ENCODE peak calls at places on chromosome 19, in five cellular contexts. M is adrenal gland, I is GM12865, H is B cell, J is cerebellar nuclear complex. G is an unnamed sample.

GRCh38 chr19:9883231-9883758 is 48.2 kb downstream of the PIN1 start:
- DNase-seq in H (no peak), M (no peak), J (no peak), I (no peak), G (no peak)

GRCh38 chr19:18223860-18224524 is 2.2 kb downstream of the PDE4C start:
- DNase-seq in M (peak), I (peak), J (no peak), H (peak), G (peak)

GRCh38 chr19:4730740-4731171 is 7.1 kb upstream of the DPP9 start:
- DNase-seq in J (no peak), I (peak), M (peak), H (peak), G (peak)

GRCh38 chr19:8890260-8890659 is 58.1 kb downstream of the MBD3L1 start:
- DNase-seq in J (no peak), H (no peak), M (no peak), I (no peak), G (no peak)

GRCh38 chr19:14027856-14028450 is at the start of gene RLN3:
- DNase-seq in J (no peak), I (no peak), M (no peak), H (no peak), G (no peak)

GRCh38 chr19:33239223-33239975 is 13.7 kb upstream of the SLC7A10 start:
- DNase-seq in I (no peak), J (no peak), M (no peak), H (no peak), G (no peak)

GRCh38 chr19:37905936-37906867 is at the start of gene WDR87:
- DNase-seq in J (no peak), I (peak), M (peak), H (peak), G (peak)

GRCh38 chr19:991174-991931 is 7.2 kb downstream of the WDR18 start:
- DNase-seq in I (peak), H (peak), M (peak), J (no peak), G (peak)

GRCh38 chr19:41671481-41671880 is 16.6 kb downstream of the CEACAM7 start:
- DNase-seq in I (no peak), M (no peak), J (no peak), H (no peak), G (no peak)